ENCODE peak calls at places on chromosomes 7 and 10, in eight cellular contexts. J is Peyer's patch, R is transverse colon, H is testis, E is heart left ventricle, G is A549, T is GM12878, X is IMR-90. D is an unnamed sample.

GRCh38 chr7:154841731-154842331 is 161.1 kb downstream of the PAXIP1 start:
- DNase-seq in E (no peak), T (no peak), H (no peak), R (no peak), J (no peak), G (no peak), X (no peak), D (no peak)

GRCh38 chr10:49187950-49188761 is at the start of gene TMEM273:
- DNase-seq in X (no peak), J (peak; percentile 88), G (no peak), R (peak; percentile 68), E (peak; percentile 92), H (peak; percentile 46), T (peak; percentile 73), D (peak; percentile 32)

GRCh38 chr10:44293842-44294241 is 91.1 kb downstream of the CXCL12 start:
- DNase-seq in J (no peak), R (peak; percentile 16), E (peak; percentile 83), X (peak; percentile 92), H (no peak), G (no peak), T (no peak), D (no peak)

GRCh38 chr7:127504715-127505114 is 80.7 kb downstream of the GCC1 start:
- DNase-seq in J (no peak), X (peak; percentile 4), R (peak; percentile 12), T (no peak), E (no peak), H (peak; percentile 52), G (peak; percentile 29), D (no peak)

GRCh38 chr10:85864173-85864549 is 502.4 kb downstream of the GRID1 start:
- DNase-seq in E (peak; percentile 40), G (no peak), H (no peak), J (no peak), T (no peak), R (no peak), X (no peak), D (no peak)

GRCh38 chr7:2110586-2111396 is 122.0 kb downstream of the MAD1L1 start:
- DNase-seq in E (no peak), T (no peak), R (no peak), J (no peak), X (peak; percentile 23), G (no peak), H (no peak), D (no peak)

GRCh38 chr10:95284807-95285206 is 6.0 kb downstream of the PDLIM1 start:
- DNase-seq in J (no peak), G (no peak), H (no peak), T (no peak), X (no peak), R (no peak), E (no peak), D (no peak)

GRCh38 chr7:5303885-5304505 is 21.3 kb downstream of the SLC29A4 start:
- DNase-seq in J (no peak), X (no peak), T (no peak), R (no peak), E (no peak), H (no peak), G (no peak), D (no peak)

GRCh38 chr7:151756076-151756731 is 120.7 kb downstream of the PRKAG2 start:
- DNase-seq in J (peak; percentile 25), E (peak; percentile 21), X (peak; percentile 82), R (peak; percentile 20), H (no peak), T (no peak), G (no peak), D (no peak)

GRCh38 chr7:64098-64521 is 128.3 kb upstream of the FAM20C start:
- DNase-seq in G (peak; percentile 41), H (peak; percentile 89), T (no peak), X (peak; percentile 74), R (peak; percentile 53), J (peak; percentile 24), E (peak; percentile 73), D (no peak)

GRCh38 chr7:2270495-2270894 is 28.5 kb downstream of the NUDT1 start:
- DNase-seq in R (no peak), T (no peak), H (no peak), G (no peak), E (no peak), J (no peak), X (no peak), D (no peak)

GRCh38 chr7:32891800-32892520 is 400 bp upstream of the KBTBD2 start:
- DNase-seq in J (peak; percentile 95), X (peak; percentile 92), H (peak; percentile 96), G (peak; percentile 96), T (peak; percentile 84), R (peak; percentile 97), E (peak; percentile 99), D (peak; percentile 89)

GRCh38 chr7:32891046-32891799 is at the start of gene KBTBD2:
- DNase-seq in E (peak; percentile 92), H (peak; percentile 82), J (peak; percentile 69), G (peak; percentile 91), R (peak; percentile 85), T (no peak), X (peak; percentile 84), D (peak; percentile 49)

GRCh38 chr7:32893722-32894121 is 2.2 kb upstream of the KBTBD2 start:
- DNase-seq in T (no peak), G (no peak), J (no peak), E (no peak), H (no peak), R (no peak), X (no peak), D (no peak)

GRCh38 chr7:32893225-32893560 is 1.6 kb upstream of the KBTBD2 start:
- DNase-seq in X (no peak), G (no peak), R (no peak), T (no peak), J (no peak), H (no peak), E (no peak), D (no peak)

GRCh38 chr7:32892521-32893224 is 1.1 kb upstream of the KBTBD2 start:
- DNase-seq in J (peak; percentile 36), R (peak; percentile 49), H (peak; percentile 49), X (peak; percentile 67), E (peak; percentile 59), G (peak; percentile 41), T (no peak), D (no peak)
- TF ChIP-seq POLR2A in J (no peak), R (no peak), H (no peak), X (no peak), E (no peak), G (no peak), T (peak; percentile 71), D (no peak)

GRCh38 chr10:89374716-89375115 is 3.1 kb upstream of the IFIT1B start:
- DNase-seq in X (no peak), T (no peak), J (no peak), E (no peak), R (no peak), G (no peak), H (no peak), D (no peak)

GRCh38 chr10:89378006-89378627 is at the start of gene IFIT1B:
- DNase-seq in J (no peak), E (no peak), G (no peak), X (no peak), T (no peak), H (no peak), R (no peak), D (no peak)

GRCh38 chr10:89369142-89370105 is 8.4 kb upstream of the IFIT1B start:
- DNase-seq in E (no peak), T (no peak), R (no peak), H (no peak), X (peak; percentile 60), J (no peak), G (peak; percentile 20), D (no peak)

GRCh38 chr10:89371987-89372386 is 5.9 kb upstream of the IFIT1B start:
- DNase-seq in E (no peak), G (no peak), X (no peak), T (no peak), H (no peak), R (no peak), J (no peak), D (no peak)

DNA sequence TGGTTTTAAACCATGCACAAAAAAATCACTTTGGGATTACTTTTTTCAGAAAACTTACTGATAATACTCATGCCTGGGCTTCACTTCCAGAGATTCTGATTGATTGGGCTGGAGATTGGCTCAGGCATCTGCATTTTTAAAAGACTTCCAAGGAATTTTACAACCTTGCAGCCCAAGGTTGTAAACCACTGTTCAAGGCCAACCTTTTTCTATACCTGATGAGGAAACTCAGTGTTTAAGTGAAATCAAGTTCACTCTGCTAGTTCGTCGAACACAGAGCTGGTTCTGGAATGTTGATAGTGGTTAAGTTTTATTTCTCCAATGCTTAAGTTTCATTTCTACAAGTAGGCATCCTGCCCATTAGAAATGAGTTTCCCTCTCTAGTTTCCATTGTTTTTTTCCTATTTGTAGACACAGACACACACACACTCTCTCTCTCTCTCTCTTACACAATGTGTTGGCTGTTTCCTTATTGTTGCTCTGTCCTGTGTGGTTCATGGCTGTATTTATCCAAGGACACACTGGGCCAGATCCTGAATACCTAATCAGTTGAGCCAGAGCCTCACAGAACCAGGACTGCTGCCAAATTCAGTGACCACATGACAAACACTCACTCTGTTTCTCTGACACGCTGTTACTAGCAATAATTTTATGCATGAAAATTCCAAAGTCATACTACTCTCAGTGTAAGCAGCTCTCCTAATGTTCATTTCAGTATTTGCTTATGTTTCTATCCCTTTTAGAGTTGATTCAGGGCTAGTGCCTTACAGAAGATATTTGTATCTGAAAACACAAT is 3.7 kb upstream of the IFIT1B start:
- DNase-seq in R (peak; percentile 81), X (peak; percentile 94), J (peak; percentile 33), G (peak; percentile 53), T (no peak), E (peak; percentile 91), H (peak; percentile 95), D (peak; percentile 22)
- H3K27ac ChIP-seq in R (peak overlapping the region; percentile 85), X (peak overlapping the region; percentile 88), J (peak overlapping the region; percentile 79), G (peak overlapping the region; percentile 34), T (no peak overlapping the region), E (peak overlapping the region; percentile 81), H (peak overlapping the region; percentile 64), D (peak overlapping the region; percentile 65)

GRCh38 chr10:74072503-74072902 is 74.6 kb downstream of the VCL start:
- DNase-seq in R (no peak), T (no peak), X (peak; percentile 59), G (peak; percentile 63), H (no peak), E (no peak), J (no peak), D (no peak)
- H3K4me1 ChIP-seq in R (no peaks in the 10 kb centered on the region), T (peaks cover 5% of the 10 kb centered on the region), X (peaks cover 23% of the 10 kb centered on the region), G (peaks cover 96% of the 10 kb centered on the region), H (peaks cover 7% of the 10 kb centered on the region), E (peaks cover 45% of the 10 kb centered on the region), J (no peaks in the 10 kb centered on the region), D (no peaks in the 10 kb centered on the region)

GRCh38 chr7:130274983-130275649 is 8.5 kb downstream of the CPA2 start:
- DNase-seq in H (no peak), G (no peak), T (no peak), R (no peak), X (no peak), E (no peak), J (no peak), D (no peak)

GRCh38 chr7:130273863-130274262 is 7.2 kb downstream of the CPA2 start:
- DNase-seq in J (no peak), X (peak; percentile 68), E (no peak), R (no peak), H (peak; percentile 23), G (no peak), T (no peak), D (no peak)

GRCh38 chr7:130272456-130273080 is 5.9 kb downstream of the CPA2 start:
- DNase-seq in R (no peak), G (no peak), H (no peak), T (no peak), X (no peak), E (peak; percentile 43), J (no peak), D (no peak)

GRCh38 chr7:130270947-130271790 is 4.5 kb downstream of the CPA2 start:
- DNase-seq in J (no peak), X (no peak), R (no peak), E (no peak), H (no peak), T (no peak), G (no peak), D (no peak)

GRCh38 chr7:130273081-130273699 is 6.5 kb downstream of the CPA2 start:
- DNase-seq in G (no peak), E (no peak), R (no peak), H (peak; percentile 29), J (no peak), X (peak; percentile 48), T (no peak), D (no peak)
- TF ChIP-seq POLR2A in G (no peak), E (no peak), R (no peak), H (no peak), J (no peak), X (no peak), T (no peak), D (no peak)